ENCODE peak calls at places on chromosomes 7 and 10, in nine cellular contexts. One of them, this sample, is unnamed.

GRCh38 chr10:97393034-97393573 is 8.0 kb downstream of the RRP12 start:
- DNase-seq in astrocyte of the spinal cord: no peak
- DNase-seq in left ventricle myocardium inferior: no peak
- DNase-seq in fibroblast of lung: no peak
- DNase-seq in MM.1S: peak
- DNase-seq in GM12865: peak
- DNase-seq in tibial artery: no peak
- DNase-seq in OCI-LY7: no peak
- DNase-seq in colonic mucosa: no peak
- DNase-seq in this sample: no peak

GRCh38 chr7:27169658-27170493 is 4.2 kb downstream of the HOXA10 start:
- DNase-seq in astrocyte of the spinal cord: no peak
- DNase-seq in GM12865: no peak
- DNase-seq in OCI-LY7: no peak
- DNase-seq in left ventricle myocardium inferior: peak
- DNase-seq in MM.1S: no peak
- DNase-seq in fibroblast of lung: no peak
- DNase-seq in tibial artery: no peak
- DNase-seq in colonic mucosa: no peak
- DNase-seq in this sample: no peak

GRCh38 chr10:130747359-130747758 is 564.2 kb downstream of the TCERG1L start:
- DNase-seq in astrocyte of the spinal cord: no peak
- DNase-seq in OCI-LY7: no peak
- DNase-seq in MM.1S: no peak
- DNase-seq in tibial artery: no peak
- DNase-seq in GM12865: no peak
- DNase-seq in colonic mucosa: no peak
- DNase-seq in left ventricle myocardium inferior: no peak
- DNase-seq in fibroblast of lung: no peak
- DNase-seq in this sample: no peak

GRCh38 chr7:48052748-48053147 is 17.4 kb downstream of the C7orf57 start:
- DNase-seq in colonic mucosa: no peak
- DNase-seq in OCI-LY7: no peak
- DNase-seq in GM12865: peak
- DNase-seq in astrocyte of the spinal cord: peak
- DNase-seq in left ventricle myocardium inferior: no peak
- DNase-seq in fibroblast of lung: peak
- DNase-seq in MM.1S: no peak
- DNase-seq in tibial artery: no peak
- DNase-seq in this sample: peak

GRCh38 chr7:46630031-46630430 is 709.0 kb upstream of the IGFBP3 start:
- DNase-seq in MM.1S: no peak
- DNase-seq in fibroblast of lung: peak
- DNase-seq in colonic mucosa: no peak
- DNase-seq in astrocyte of the spinal cord: peak
- DNase-seq in GM12865: no peak
- DNase-seq in OCI-LY7: no peak
- DNase-seq in tibial artery: no peak
- DNase-seq in left ventricle myocardium inferior: no peak
- DNase-seq in this sample: peak

GRCh38 chr10:107814865-107815487 is 650.5 kb upstream of the SORCS1 start:
- DNase-seq in tibial artery: peak
- DNase-seq in astrocyte of the spinal cord: peak
- DNase-seq in left ventricle myocardium inferior: no peak
- DNase-seq in GM12865: peak
- DNase-seq in MM.1S: peak
- DNase-seq in colonic mucosa: peak
- DNase-seq in fibroblast of lung: peak
- DNase-seq in OCI-LY7: peak
- DNase-seq in this sample: peak

GRCh38 chr10:52744057-52744819 is 28.3 kb downstream of the MBL2 start:
- DNase-seq in tibial artery: no peak
- DNase-seq in fibroblast of lung: no peak
- DNase-seq in OCI-LY7: no peak
- DNase-seq in MM.1S: no peak
- DNase-seq in astrocyte of the spinal cord: no peak
- DNase-seq in left ventricle myocardium inferior: no peak
- DNase-seq in GM12865: no peak
- DNase-seq in colonic mucosa: no peak
- DNase-seq in this sample: no peak

GRCh38 chr7:102125127-102125561 is 161.5 kb upstream of the SH2B2 start:
- DNase-seq in GM12865: peak
- DNase-seq in tibial artery: peak
- DNase-seq in fibroblast of lung: peak
- DNase-seq in left ventricle myocardium inferior: peak
- DNase-seq in astrocyte of the spinal cord: peak
- DNase-seq in OCI-LY7: no peak
- DNase-seq in colonic mucosa: no peak
- DNase-seq in MM.1S: no peak
- DNase-seq in this sample: peak

GRCh38 chr7:69782917-69783684 is 184.8 kb downstream of the AUTS2 start:
- DNase-seq in colonic mucosa: peak
- DNase-seq in tibial artery: peak
- DNase-seq in left ventricle myocardium inferior: peak
- DNase-seq in astrocyte of the spinal cord: peak
- DNase-seq in fibroblast of lung: peak
- DNase-seq in MM.1S: no peak
- DNase-seq in GM12865: no peak
- DNase-seq in OCI-LY7: no peak
- DNase-seq in this sample: peak

GRCh38 chr7:39651262-39651661 is 27.9 kb downstream of the RALA start:
- DNase-seq in MM.1S: no peak
- DNase-seq in GM12865: no peak
- DNase-seq in left ventricle myocardium inferior: no peak
- DNase-seq in colonic mucosa: no peak
- DNase-seq in fibroblast of lung: peak
- DNase-seq in astrocyte of the spinal cord: peak
- DNase-seq in tibial artery: no peak
- DNase-seq in OCI-LY7: no peak
- DNase-seq in this sample: no peak

GRCh38 chr10:1043532-1043995 is 5.4 kb downstream of the IDI1 start:
- DNase-seq in tibial artery: peak
- DNase-seq in left ventricle myocardium inferior: peak
- DNase-seq in colonic mucosa: peak
- DNase-seq in GM12865: peak
- DNase-seq in astrocyte of the spinal cord: no peak
- DNase-seq in OCI-LY7: peak
- DNase-seq in MM.1S: peak
- DNase-seq in fibroblast of lung: no peak
- DNase-seq in this sample: no peak

GRCh38 chr10:45082176-45082575 is 81.5 kb downstream of the ZNF22 start:
- DNase-seq in left ventricle myocardium inferior: no peak
- DNase-seq in tibial artery: no peak
- DNase-seq in GM12865: no peak
- DNase-seq in OCI-LY7: no peak
- DNase-seq in MM.1S: no peak
- DNase-seq in astrocyte of the spinal cord: no peak
- DNase-seq in colonic mucosa: no peak
- DNase-seq in fibroblast of lung: no peak
- DNase-seq in this sample: no peak

GRCh38 chr7:16089191-16089590 is 332.1 kb downstream of the CRPPA start:
- DNase-seq in astrocyte of the spinal cord: no peak
- DNase-seq in GM12865: no peak
- DNase-seq in OCI-LY7: no peak
- DNase-seq in left ventricle myocardium inferior: no peak
- DNase-seq in colonic mucosa: no peak
- DNase-seq in fibroblast of lung: no peak
- DNase-seq in tibial artery: no peak
- DNase-seq in MM.1S: no peak
- DNase-seq in this sample: no peak

GRCh38 chr7:16092711-16093110 is 328.6 kb downstream of the CRPPA start:
- DNase-seq in MM.1S: no peak
- DNase-seq in tibial artery: no peak
- DNase-seq in OCI-LY7: no peak
- DNase-seq in astrocyte of the spinal cord: no peak
- DNase-seq in left ventricle myocardium inferior: no peak
- DNase-seq in fibroblast of lung: no peak
- DNase-seq in colonic mucosa: no peak
- DNase-seq in GM12865: no peak
- DNase-seq in this sample: no peak

GRCh38 chr7:16089801-16090200 is 331.5 kb downstream of the CRPPA start:
- DNase-seq in left ventricle myocardium inferior: no peak
- DNase-seq in astrocyte of the spinal cord: no peak
- DNase-seq in GM12865: no peak
- DNase-seq in OCI-LY7: no peak
- DNase-seq in tibial artery: no peak
- DNase-seq in fibroblast of lung: no peak
- DNase-seq in MM.1S: no peak
- DNase-seq in colonic mucosa: no peak
- DNase-seq in this sample: no peak

GRCh38 chr7:16094651-16095050 is 326.7 kb downstream of the CRPPA start:
- DNase-seq in GM12865: no peak
- DNase-seq in left ventricle myocardium inferior: no peak
- DNase-seq in colonic mucosa: no peak
- DNase-seq in fibroblast of lung: no peak
- DNase-seq in tibial artery: no peak
- DNase-seq in astrocyte of the spinal cord: no peak
- DNase-seq in OCI-LY7: no peak
- DNase-seq in MM.1S: no peak
- DNase-seq in this sample: no peak

GRCh38 chr7:16091951-16092350 is 329.4 kb downstream of the CRPPA start:
- DNase-seq in GM12865: no peak
- DNase-seq in astrocyte of the spinal cord: no peak
- DNase-seq in left ventricle myocardium inferior: no peak
- DNase-seq in tibial artery: no peak
- DNase-seq in fibroblast of lung: no peak
- DNase-seq in MM.1S: no peak
- DNase-seq in OCI-LY7: no peak
- DNase-seq in colonic mucosa: no peak
- DNase-seq in this sample: no peak
- H3K4me3 ChIP-seq in GM12865: no peak
- H3K4me3 ChIP-seq in astrocyte of the spinal cord: no peak
- H3K4me3 ChIP-seq in left ventricle myocardium inferior: no peak
- H3K4me3 ChIP-seq in tibial artery: no peak
- H3K4me3 ChIP-seq in fibroblast of lung: no peak
- H3K4me3 ChIP-seq in MM.1S: no peak
- H3K4me3 ChIP-seq in OCI-LY7: no peak
- H3K4me3 ChIP-seq in colonic mucosa: no peak
- H3K4me3 ChIP-seq in this sample: no peak

DNA sequence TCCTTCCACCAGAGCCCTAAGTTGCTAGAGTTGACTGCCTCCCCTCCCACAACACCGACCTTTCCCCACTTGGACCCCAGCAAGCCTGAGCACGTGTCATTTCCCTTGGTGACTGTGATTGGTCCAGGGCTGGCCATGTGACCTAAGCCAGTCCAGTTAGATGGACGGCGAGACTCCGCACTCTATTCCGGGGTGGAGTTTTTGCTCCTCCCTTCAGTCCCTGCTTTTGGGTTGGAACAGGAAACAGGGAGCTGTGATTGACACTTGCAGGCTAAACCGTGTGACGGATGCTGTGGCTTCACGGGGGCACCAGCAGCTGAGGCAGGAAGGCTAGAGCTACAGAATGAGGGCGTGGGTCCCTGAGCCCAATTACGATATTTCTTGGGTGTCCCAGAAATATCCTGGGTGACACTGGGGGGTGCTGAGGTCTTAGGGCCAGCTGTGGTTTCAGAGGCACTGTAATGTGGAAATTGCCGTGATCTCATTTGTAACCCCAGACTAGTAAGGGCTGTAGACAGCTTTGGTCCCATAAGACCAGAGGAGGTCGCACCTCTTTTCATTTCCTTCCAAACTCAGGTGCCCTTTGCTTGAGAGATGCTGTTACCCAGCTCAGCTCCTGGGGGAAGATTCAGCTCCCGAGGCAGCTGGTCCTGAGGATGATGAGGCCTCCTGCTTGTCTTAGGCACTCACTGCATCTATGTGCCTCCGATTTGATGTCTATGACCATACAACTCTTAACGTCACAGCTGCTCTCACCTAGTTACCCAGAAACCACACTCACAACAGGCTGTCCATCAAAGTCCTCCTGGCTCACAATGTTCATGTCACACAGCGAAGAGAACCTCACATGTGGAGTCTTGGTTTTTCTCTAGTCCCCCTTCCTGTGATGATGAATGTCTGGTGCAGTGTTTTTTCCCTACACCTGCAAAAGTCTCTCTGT is 102.6 kb upstream of the NPTX2 start:
- DNase-seq in MM.1S: no peak
- DNase-seq in tibial artery: no peak
- DNase-seq in OCI-LY7: no peak
- DNase-seq in fibroblast of lung: no peak
- DNase-seq in colonic mucosa: no peak
- DNase-seq in GM12865: no peak
- DNase-seq in left ventricle myocardium inferior: no peak
- DNase-seq in astrocyte of the spinal cord: no peak
- DNase-seq in this sample: no peak
- TF ChIP-seq CTCF in MM.1S: no peak
- TF ChIP-seq CTCF in tibial artery: no peak
- TF ChIP-seq CTCF in OCI-LY7: no peak
- TF ChIP-seq CTCF in fibroblast of lung: no peak
- TF ChIP-seq CTCF in colonic mucosa: no peak
- TF ChIP-seq CTCF in GM12865: no peak
- TF ChIP-seq CTCF in left ventricle myocardium inferior: no peak
- TF ChIP-seq CTCF in astrocyte of the spinal cord: no peak
- TF ChIP-seq CTCF in this sample: no peak

DNA sequence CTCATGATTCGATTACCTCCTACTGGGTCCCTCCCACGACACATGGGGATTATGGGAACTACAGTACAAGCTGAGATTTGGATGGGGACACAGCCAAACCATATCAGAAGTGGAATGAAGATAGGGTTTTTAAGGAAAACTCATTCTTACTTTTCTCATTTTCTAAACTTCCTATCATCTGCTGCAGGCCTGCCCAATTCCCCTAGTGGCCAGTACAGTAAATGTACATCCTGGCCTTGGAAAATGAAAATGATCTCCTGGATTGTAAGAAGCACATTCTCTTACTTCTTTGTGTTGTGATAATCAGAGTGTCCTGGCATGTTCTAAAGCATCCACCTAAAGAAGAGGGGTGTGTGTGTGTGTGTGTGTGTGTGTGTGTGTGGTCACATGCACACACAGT is 421.7 kb downstream of the LRMDA start:
- DNase-seq in fibroblast of lung: no peak
- DNase-seq in GM12865: no peak
- DNase-seq in MM.1S: no peak
- DNase-seq in colonic mucosa: no peak
- DNase-seq in left ventricle myocardium inferior: no peak
- DNase-seq in astrocyte of the spinal cord: no peak
- DNase-seq in OCI-LY7: no peak
- DNase-seq in tibial artery: no peak
- DNase-seq in this sample: no peak
- H3K4me3 ChIP-seq in fibroblast of lung: no peak
- H3K4me3 ChIP-seq in GM12865: no peak
- H3K4me3 ChIP-seq in MM.1S: no peak
- H3K4me3 ChIP-seq in colonic mucosa: no peak
- H3K4me3 ChIP-seq in left ventricle myocardium inferior: no peak
- H3K4me3 ChIP-seq in astrocyte of the spinal cord: no peak
- H3K4me3 ChIP-seq in OCI-LY7: no peak
- H3K4me3 ChIP-seq in tibial artery: no peak
- H3K4me3 ChIP-seq in this sample: no peak

DNA sequence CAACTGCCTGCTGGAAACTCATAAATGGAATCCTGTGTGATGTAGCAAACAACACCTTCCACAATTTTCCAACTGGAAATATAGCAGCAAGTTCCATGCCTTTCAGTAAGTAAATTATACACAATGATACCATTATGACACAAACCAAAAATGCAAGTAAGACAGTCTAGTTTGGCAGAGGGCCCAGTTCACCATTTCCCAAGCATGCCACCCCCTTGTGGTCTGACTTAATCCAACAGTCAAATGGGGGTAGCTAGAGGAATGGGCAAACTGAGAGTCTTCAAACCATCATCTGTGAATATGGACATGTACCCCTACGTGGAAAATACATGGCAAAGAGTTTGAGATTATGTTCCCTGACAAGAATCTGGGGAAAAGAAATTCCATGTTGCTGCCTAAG is 137.6 kb upstream of the VWC2 start:
- DNase-seq in OCI-LY7: peak
- DNase-seq in GM12865: peak
- DNase-seq in MM.1S: peak
- DNase-seq in astrocyte of the spinal cord: no peak
- DNase-seq in left ventricle myocardium inferior: no peak
- DNase-seq in tibial artery: no peak
- DNase-seq in colonic mucosa: no peak
- DNase-seq in fibroblast of lung: no peak
- DNase-seq in this sample: no peak
- TF ChIP-seq CTCF in OCI-LY7: peak
- TF ChIP-seq CTCF in GM12865: no peak
- TF ChIP-seq CTCF in MM.1S: peak
- TF ChIP-seq CTCF in astrocyte of the spinal cord: no peak
- TF ChIP-seq CTCF in left ventricle myocardium inferior: no peak
- TF ChIP-seq CTCF in tibial artery: no peak
- TF ChIP-seq CTCF in colonic mucosa: no peak
- TF ChIP-seq CTCF in fibroblast of lung: no peak
- TF ChIP-seq CTCF in this sample: no peak

This sample was measured in foreskin fibroblast.